ENCODE peak calls at places on chromosomes 7 and 10, in four cellular contexts. One of them, this sample, is unnamed.

GRCh38 chr7:28957064-28957821 is 887 bp downstream of the TRIL start:
- DNase-seq in dorsolateral prefrontal cortex: no peak
- DNase-seq in aorta: peak
- DNase-seq in pancreas: no peak
- DNase-seq in this sample: no peak

GRCh38 chr10:11480687-11481086 is 130.8 kb downstream of the USP6NL start:
- DNase-seq in dorsolateral prefrontal cortex: no peak
- DNase-seq in aorta: no peak
- DNase-seq in pancreas: no peak
- DNase-seq in this sample: no peak

GRCh38 chr7:23680417-23681405 is 712 bp downstream of the FAM221A start:
- DNase-seq in dorsolateral prefrontal cortex: peak
- DNase-seq in aorta: peak
- DNase-seq in pancreas: peak
- DNase-seq in this sample: peak

GRCh38 chr10:14296081-14296709 is 34.5 kb downstream of the FRMD4A start:
- DNase-seq in dorsolateral prefrontal cortex: no peak
- DNase-seq in aorta: no peak
- DNase-seq in pancreas: peak
- DNase-seq in this sample: no peak

GRCh38 chr7:15305002-15305600 is 256.7 kb downstream of the AGMO start:
- DNase-seq in dorsolateral prefrontal cortex: no peak
- DNase-seq in aorta: no peak
- DNase-seq in pancreas: peak
- DNase-seq in this sample: no peak

GRCh38 chr7:88146611-88147010 is 73.2 kb downstream of the SRI start:
- DNase-seq in dorsolateral prefrontal cortex: no peak
- DNase-seq in aorta: no peak
- DNase-seq in pancreas: no peak
- DNase-seq in this sample: no peak

GRCh38 chr7:151726875-151727578 is 149.9 kb downstream of the PRKAG2 start:
- DNase-seq in dorsolateral prefrontal cortex: no peak
- DNase-seq in aorta: no peak
- DNase-seq in pancreas: no peak
- DNase-seq in this sample: peak

GRCh38 chr10:119270893-119271361 is 63.6 kb downstream of the GRK5 start:
- DNase-seq in dorsolateral prefrontal cortex: no peak
- DNase-seq in aorta: peak
- DNase-seq in pancreas: peak
- DNase-seq in this sample: peak

GRCh38 chr10:86958831-86959736 is 685 bp downstream of the SNCG start:
- DNase-seq in dorsolateral prefrontal cortex: peak
- DNase-seq in aorta: peak
- DNase-seq in pancreas: no peak
- DNase-seq in this sample: no peak

GRCh38 chr10:84543077-84543476 is 214.7 kb downstream of the CCSER2 start:
- DNase-seq in dorsolateral prefrontal cortex: no peak
- DNase-seq in aorta: no peak
- DNase-seq in pancreas: no peak
- DNase-seq in this sample: no peak

GRCh38 chr10:122531935-122532334 is 28.6 kb upstream of the DMBT1 start:
- DNase-seq in dorsolateral prefrontal cortex: no peak
- DNase-seq in aorta: no peak
- DNase-seq in pancreas: no peak
- DNase-seq in this sample: peak

GRCh38 chr7:32942783-32943653 is 14.2 kb upstream of the FKBP9 start:
- DNase-seq in dorsolateral prefrontal cortex: peak
- DNase-seq in aorta: peak
- DNase-seq in pancreas: peak
- DNase-seq in this sample: peak

GRCh38 chr7:134632937-134633540 is 13.6 kb upstream of the BPGM start:
- DNase-seq in dorsolateral prefrontal cortex: no peak
- DNase-seq in aorta: no peak
- DNase-seq in pancreas: peak
- DNase-seq in this sample: no peak

GRCh38 chr10:73879296-73880173 is 5.2 kb upstream of the CAMK2G start:
- DNase-seq in dorsolateral prefrontal cortex: peak
- DNase-seq in aorta: peak
- DNase-seq in pancreas: peak
- DNase-seq in this sample: peak

GRCh38 chr7:28618383-28618782 is 206.1 kb downstream of the CREB5 start:
- DNase-seq in dorsolateral prefrontal cortex: no peak
- DNase-seq in aorta: no peak
- DNase-seq in pancreas: no peak
- DNase-seq in this sample: no peak

GRCh38 chr10:7264313-7264741 is 146.5 kb downstream of the SFMBT2 start:
- DNase-seq in dorsolateral prefrontal cortex: no peak
- DNase-seq in aorta: no peak
- DNase-seq in pancreas: no peak
- DNase-seq in this sample: no peak

GRCh38 chr10:944034-944831 is 12.7 kb upstream of the LARP4B start:
- DNase-seq in dorsolateral prefrontal cortex: peak
- DNase-seq in aorta: no peak
- DNase-seq in pancreas: no peak
- DNase-seq in this sample: peak

GRCh38 chr10:124602646-124603365 is 141.2 kb downstream of the LHPP start:
- DNase-seq in dorsolateral prefrontal cortex: no peak
- DNase-seq in aorta: peak
- DNase-seq in pancreas: no peak
- DNase-seq in this sample: no peak

GRCh38 chr7:148698397-148699023 is at the start of gene CUL1:
- DNase-seq in dorsolateral prefrontal cortex: peak
- DNase-seq in aorta: peak
- DNase-seq in pancreas: peak
- DNase-seq in this sample: peak

GRCh38 chr7:66867198-66867790 is 53.7 kb upstream of the TMEM248 start:
- DNase-seq in dorsolateral prefrontal cortex: no peak
- DNase-seq in aorta: no peak
- DNase-seq in pancreas: no peak
- DNase-seq in this sample: no peak

GRCh38 chr10:89548673-89549072 is 13.3 kb upstream of the SLC16A12 start:
- DNase-seq in dorsolateral prefrontal cortex: no peak
- DNase-seq in aorta: no peak
- DNase-seq in pancreas: no peak
- DNase-seq in this sample: no peak

GRCh38 chr10:33143160-33143728 is 185.2 kb upstream of the ITGB1 start:
- DNase-seq in dorsolateral prefrontal cortex: no peak
- DNase-seq in aorta: no peak
- DNase-seq in pancreas: no peak
- DNase-seq in this sample: no peak

GRCh38 chr7:158829021-158829341 is 328 bp downstream of the ESYT2 start:
- DNase-seq in dorsolateral prefrontal cortex: peak
- DNase-seq in aorta: peak
- DNase-seq in pancreas: peak
- DNase-seq in this sample: peak

GRCh38 chr10:16737420-16737819 is 79.8 kb downstream of the RSU1 start:
- DNase-seq in dorsolateral prefrontal cortex: no peak
- DNase-seq in aorta: no peak
- DNase-seq in pancreas: no peak
- DNase-seq in this sample: no peak

GRCh38 chr10:109866168-109866994 is 56.9 kb downstream of the XPNPEP1 start:
- DNase-seq in dorsolateral prefrontal cortex: no peak
- DNase-seq in aorta: no peak
- DNase-seq in pancreas: no peak
- DNase-seq in this sample: no peak

GRCh38 chr10:101837753-101838152 is 5.8 kb downstream of the KCNIP2 start:
- DNase-seq in dorsolateral prefrontal cortex: no peak
- DNase-seq in aorta: no peak
- DNase-seq in pancreas: no peak
- DNase-seq in this sample: no peak

GRCh38 chr7:303884-304573 is 14.1 kb downstream of the FOXL3 start:
- DNase-seq in dorsolateral prefrontal cortex: no peak
- DNase-seq in aorta: peak
- DNase-seq in pancreas: no peak
- DNase-seq in this sample: peak

GRCh38 chr7:32605032-32605431 is 109.7 kb downstream of the AVL9 start:
- DNase-seq in dorsolateral prefrontal cortex: no peak
- DNase-seq in aorta: no peak
- DNase-seq in pancreas: no peak
- DNase-seq in this sample: no peak

GRCh38 chr7:151309306-151309705 is 32.3 kb upstream of the NUB1 start:
- DNase-seq in dorsolateral prefrontal cortex: no peak
- DNase-seq in aorta: no peak
- DNase-seq in pancreas: no peak
- DNase-seq in this sample: no peak

GRCh38 chr7:1670894-1671875 is 1.1 kb downstream of the ELFN1 start:
- DNase-seq in dorsolateral prefrontal cortex: peak
- DNase-seq in aorta: peak
- DNase-seq in pancreas: no peak
- DNase-seq in this sample: peak

GRCh38 chr7:148058092-148058491 is 532.5 kb upstream of the C7orf33 start:
- DNase-seq in dorsolateral prefrontal cortex: no peak
- DNase-seq in aorta: no peak
- DNase-seq in pancreas: no peak
- DNase-seq in this sample: no peak

GRCh38 chr10:21445161-21445560 is 80.3 kb downstream of the SKIDA1 start:
- DNase-seq in dorsolateral prefrontal cortex: no peak
- DNase-seq in aorta: no peak
- DNase-seq in pancreas: no peak
- DNase-seq in this sample: no peak

DNA sequence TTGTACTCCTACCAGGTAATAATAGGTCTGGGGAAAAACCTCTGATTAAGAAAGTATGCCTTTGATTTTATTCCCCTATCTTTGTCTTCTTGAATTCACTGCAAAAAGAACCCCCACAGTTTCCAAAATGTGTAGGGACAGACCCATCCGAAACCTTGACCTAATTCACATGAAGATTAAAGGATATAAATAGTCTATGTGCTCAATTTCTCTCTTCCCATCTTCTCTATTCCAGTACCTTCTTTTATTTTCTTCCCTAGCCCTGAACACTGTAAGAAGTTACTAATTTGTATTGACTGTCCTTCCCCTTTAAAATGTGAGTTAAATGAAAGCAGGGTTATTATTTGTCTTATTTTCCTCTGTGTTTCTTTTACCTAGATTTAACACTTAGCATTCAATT is 135.3 kb downstream of the HBP1 start:
- DNase-seq in dorsolateral prefrontal cortex: no peak
- DNase-seq in aorta: no peak
- DNase-seq in pancreas: no peak
- DNase-seq in this sample: no peak
- H3K4me3 ChIP-seq in dorsolateral prefrontal cortex: no peak
- H3K4me3 ChIP-seq in aorta: no peak
- H3K4me3 ChIP-seq in pancreas: no peak
- H3K4me3 ChIP-seq in this sample: no peak

GRCh38 chr7:87057210-87057609 is 2.2 kb downstream of the ELAPOR2 start:
- DNase-seq in dorsolateral prefrontal cortex: no peak
- DNase-seq in aorta: no peak
- DNase-seq in pancreas: no peak
- DNase-seq in this sample: no peak

GRCh38 chr7:87056346-87056745 is 3.1 kb downstream of the ELAPOR2 start:
- DNase-seq in dorsolateral prefrontal cortex: no peak
- DNase-seq in aorta: no peak
- DNase-seq in pancreas: no peak
- DNase-seq in this sample: no peak

GRCh38 chr7:87058739-87059524 is 522 bp downstream of the ELAPOR2 start:
- DNase-seq in dorsolateral prefrontal cortex: peak
- DNase-seq in aorta: peak
- DNase-seq in pancreas: peak
- DNase-seq in this sample: peak

GRCh38 chr7:87060288-87060537 is 759 bp upstream of the ELAPOR2 start:
- DNase-seq in dorsolateral prefrontal cortex: no peak
- DNase-seq in aorta: no peak
- DNase-seq in pancreas: no peak
- DNase-seq in this sample: no peak

GRCh38 chr7:87059525-87060287 is at the start of gene ELAPOR2:
- DNase-seq in dorsolateral prefrontal cortex: peak
- DNase-seq in aorta: peak
- DNase-seq in pancreas: peak
- DNase-seq in this sample: peak
- H3K4me3 ChIP-seq in dorsolateral prefrontal cortex: peak
- H3K4me3 ChIP-seq in aorta: peak
- H3K4me3 ChIP-seq in pancreas: peak
- H3K4me3 ChIP-seq in this sample: peak

DNA sequence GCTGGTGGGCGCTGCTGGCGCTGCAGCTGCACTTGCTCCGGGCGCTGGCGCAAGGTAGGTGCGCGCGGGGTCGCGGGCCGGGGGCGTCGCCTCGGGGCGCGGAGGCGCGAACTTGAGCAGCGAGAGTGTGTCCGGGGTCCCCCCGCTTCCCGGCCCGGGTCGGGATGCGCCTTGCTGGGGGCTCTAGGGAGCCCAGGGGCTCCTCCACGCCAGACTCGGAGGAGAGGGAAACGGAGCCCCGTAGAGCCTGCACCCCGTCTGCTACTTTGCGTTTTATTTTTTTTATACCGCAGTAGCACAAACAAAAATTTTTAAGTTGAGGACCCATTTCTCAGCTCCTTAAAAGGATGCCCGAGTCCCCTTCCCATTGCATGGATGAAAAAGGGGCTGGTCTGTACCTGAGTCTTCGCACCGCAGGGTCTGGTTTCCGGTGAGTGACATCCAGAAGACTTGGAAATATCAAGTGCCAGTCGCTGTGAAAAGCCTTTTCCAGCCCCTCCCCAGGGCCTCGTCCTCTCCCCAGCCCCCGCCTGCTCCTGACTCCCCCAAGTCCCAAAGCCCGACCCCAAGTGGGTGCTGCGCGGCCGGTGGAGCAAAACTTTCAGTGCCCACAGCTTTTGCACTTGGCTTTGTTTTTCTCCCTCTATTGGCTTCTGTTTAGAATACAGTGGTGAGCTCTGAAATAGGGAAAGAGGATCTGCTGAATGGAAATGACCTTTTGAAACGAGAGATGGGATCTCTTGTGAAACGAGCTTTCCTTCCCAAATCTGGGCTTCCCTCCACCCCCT is 973 bp downstream of the SDK1 start:
- DNase-seq in dorsolateral prefrontal cortex: no peak
- DNase-seq in aorta: no peak
- DNase-seq in pancreas: peak
- DNase-seq in this sample: no peak
- H3K4me3 ChIP-seq in dorsolateral prefrontal cortex: peak
- H3K4me3 ChIP-seq in aorta: peak
- H3K4me3 ChIP-seq in pancreas: peak
- H3K4me3 ChIP-seq in this sample: peak

DNA sequence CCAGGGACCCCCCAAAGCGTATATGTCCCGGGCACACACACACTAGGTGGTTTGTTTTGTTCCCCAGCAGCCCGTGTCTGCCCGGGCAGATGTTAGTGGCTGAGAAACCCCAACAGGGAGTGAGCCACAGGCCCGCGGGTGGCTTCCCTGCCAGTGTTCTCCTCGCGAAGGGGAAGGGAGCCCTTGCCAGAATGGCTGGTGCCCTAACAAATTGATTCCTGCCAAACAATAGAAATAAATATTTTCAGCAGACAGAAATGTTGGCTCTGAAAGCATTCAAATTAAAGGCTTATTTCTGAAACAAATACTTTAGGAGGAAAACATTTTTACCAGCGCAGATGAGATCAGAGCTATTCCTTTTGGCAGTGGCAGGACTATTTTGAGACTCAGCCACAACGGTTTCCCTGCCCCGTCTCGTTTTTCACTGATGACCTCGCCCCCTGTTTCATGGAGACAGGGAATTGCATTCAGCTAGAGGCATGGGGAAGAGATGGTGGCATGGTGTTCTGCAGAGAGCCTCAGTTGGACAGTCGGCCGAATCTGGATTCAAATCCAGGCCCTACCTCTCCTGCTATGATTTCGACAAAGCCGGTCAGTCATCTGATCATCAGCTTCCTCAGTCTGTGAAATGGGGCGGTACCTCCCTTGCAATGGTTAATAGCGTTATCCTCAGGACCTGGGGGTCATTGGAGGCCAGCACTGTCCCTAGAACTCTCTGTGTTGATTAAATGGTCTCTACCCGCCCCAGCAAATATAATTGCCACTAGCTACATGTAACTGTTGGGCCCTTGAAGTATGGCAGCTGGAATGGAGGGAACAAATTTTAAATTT is 84.5 kb downstream of the CUX1 start:
- DNase-seq in dorsolateral prefrontal cortex: no peak
- DNase-seq in aorta: no peak
- DNase-seq in pancreas: no peak
- DNase-seq in this sample: no peak
- H3K4me3 ChIP-seq in dorsolateral prefrontal cortex: no peak
- H3K4me3 ChIP-seq in aorta: no peak
- H3K4me3 ChIP-seq in pancreas: no peak
- H3K4me3 ChIP-seq in this sample: no peak